ENCODE peak calls at places on chromosomes 6 and 20, in eight cellular contexts. J is upper lobe of left lung, M is stomach, U is esophagus muscularis mucosa, N is H1, R is sigmoid colon, F is K562, T is SK-N-SH. D is an unnamed sample.

GRCh38 chr6:157222201-157222981 is 100.9 kb downstream of the TMEM242 start:
- DNase-seq in U (no peak), J (no peak), M (no peak), T (no peak), R (no peak), F (no peak), N (peak), D (no peak)

GRCh38 chr20:2820084-2820895 is 4.1 kb downstream of the TMEM239 start:
- DNase-seq in F (peak), T (no peak), U (no peak), N (peak), R (no peak), J (no peak), M (no peak), D (no peak)

GRCh38 chr6:14035448-14035847 is 82.1 kb upstream of the CD83 start:
- DNase-seq in J (no peak), M (no peak), U (no peak), R (no peak), N (no peak), F (no peak), T (no peak), D (no peak)

GRCh38 chr6:165453395-165453794 is 144.0 kb upstream of the C6orf118 start:
- DNase-seq in U (no peak), N (no peak), J (peak), M (no peak), R (no peak), F (no peak), T (no peak), D (no peak)

GRCh38 chr6:116439572-116439971 is 21.6 kb upstream of the CALHM6 start:
- DNase-seq in R (no peak), T (no peak), J (no peak), M (no peak), U (no peak), F (no peak), N (no peak), D (no peak)

GRCh38 chr20:61436674-61437279 is 184.7 kb downstream of the CDH4 start:
- DNase-seq in T (no peak), N (peak), U (no peak), F (no peak), M (no peak), J (no peak), R (no peak), D (no peak)

GRCh38 chr6:159572344-159573120 is 120.5 kb downstream of the SOD2 start:
- DNase-seq in N (no peak), R (no peak), T (no peak), F (no peak), U (peak), M (no peak), J (no peak), D (no peak)

GRCh38 chr20:44470327-44470726 is 5.3 kb upstream of the TTPAL start:
- DNase-seq in F (no peak), R (no peak), T (no peak), J (no peak), M (no peak), N (no peak), U (no peak), D (no peak)

GRCh38 chr6:157522472-157522871 is 141.5 kb downstream of the ZDHHC14 start:
- DNase-seq in T (no peak), R (no peak), N (no peak), M (no peak), J (no peak), F (no peak), U (no peak), D (no peak)

GRCh38 chr6:484729-485111 is 93.2 kb downstream of the IRF4 start:
- DNase-seq in U (no peak), M (no peak), J (no peak), F (no peak), T (no peak), R (no peak), N (no peak), D (no peak)

GRCh38 chr6:41568585-41569384 is 22.6 kb downstream of the FOXP4 start:
- DNase-seq in M (peak), J (peak), U (no peak), R (no peak), N (no peak), F (no peak), T (no peak), D (no peak)
- TF ChIP-seq EP300 in M (no peak), J (no peak), U (no peak), R (no peak), N (no peak), F (no peak), T (no peak), D (no peak)

DNA sequence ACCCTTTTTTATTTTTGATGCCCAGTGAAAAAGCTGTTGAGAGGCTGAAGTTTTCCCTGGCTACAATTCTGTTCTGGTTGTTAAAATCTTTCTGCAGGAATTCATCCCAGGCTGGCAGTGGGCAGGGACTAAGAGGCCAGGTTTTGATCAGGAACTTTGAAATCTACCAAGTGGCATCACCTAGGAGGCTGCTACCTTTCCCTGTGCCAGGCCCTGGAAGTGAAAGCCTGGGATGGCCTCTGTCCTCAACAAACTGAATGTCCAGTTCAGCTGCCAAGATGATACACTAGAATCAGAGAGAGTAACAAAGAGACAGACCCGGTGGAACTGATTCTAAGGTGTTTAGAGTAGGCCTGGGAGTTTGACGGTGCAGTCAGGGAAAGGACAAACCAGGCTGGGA is 596 bp downstream of the IYD start:
- DNase-seq in R (no peak), J (no peak), U (peak), M (no peak), N (no peak), F (no peak), T (no peak), D (no peak)
- TF ChIP-seq POLR2AphosphoS5 in R (no peak), J (no peak), U (no peak), M (no peak), N (no peak), F (no peak), T (no peak), D (no peak)

GRCh38 chr6:108653864-108654402 is 93.2 kb downstream of the FOXO3 start:
- DNase-seq in N (no peak), R (peak), T (no peak), M (peak), F (no peak), U (no peak), J (peak), D (no peak)
- TF ChIP-seq EP300 in N (no peak), R (peak), T (no peak), M (peak), F (no peak), U (peak), J (peak), D (peak)

GRCh38 chr6:85405175-85405852 is 44.6 kb upstream of the NT5E start:
- DNase-seq in U (no peak), N (no peak), J (no peak), R (no peak), M (peak), F (no peak), T (no peak), D (peak)

GRCh38 chr6:85402922-85403321 is 47.0 kb upstream of the NT5E start:
- DNase-seq in M (no peak), U (no peak), R (no peak), F (no peak), J (no peak), T (no peak), N (no peak), D (no peak)

GRCh38 chr6:85403331-85404015 is 46.4 kb upstream of the NT5E start:
- DNase-seq in N (no peak), J (no peak), T (no peak), R (no peak), F (no peak), M (no peak), U (no peak), D (no peak)

GRCh38 chr6:85405853-85406198 is 44.1 kb upstream of the NT5E start:
- DNase-seq in J (no peak), U (no peak), T (no peak), M (no peak), R (no peak), F (no peak), N (no peak), D (no peak)

DNA sequence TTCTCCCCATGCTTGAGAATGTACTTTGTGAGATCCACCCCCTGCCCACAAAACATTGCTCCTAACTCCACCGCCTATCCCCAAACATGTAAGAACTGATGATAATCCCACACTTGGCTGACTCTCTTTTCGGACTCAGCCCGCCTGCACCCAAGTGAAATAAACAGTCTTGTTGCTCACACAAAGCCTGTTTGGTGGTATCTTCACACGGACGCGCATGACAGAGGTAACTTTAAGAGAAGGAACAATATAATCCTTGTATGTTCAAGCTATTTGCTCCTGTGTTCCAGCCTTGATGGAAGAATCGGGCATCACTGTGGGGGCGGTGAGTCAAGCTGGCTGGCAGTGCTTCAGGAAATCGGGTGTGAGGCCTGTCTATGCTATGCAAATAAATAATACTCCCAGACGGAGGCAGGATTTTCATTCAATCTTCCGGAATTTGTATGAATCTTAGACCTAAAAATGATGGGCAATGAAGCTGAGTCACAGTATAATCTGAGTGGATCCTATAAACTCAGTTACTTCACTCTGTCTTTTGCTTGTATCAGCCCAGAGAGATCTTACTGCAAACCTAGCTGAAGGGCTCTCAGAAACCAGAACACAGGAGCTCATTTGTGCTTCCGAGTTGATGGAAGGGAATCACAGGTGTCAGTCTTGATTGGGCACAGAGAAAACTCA is 45.2 kb upstream of the NT5E start:
- DNase-seq in M (peak), F (no peak), R (no peak), N (no peak), T (no peak), J (no peak), U (no peak), D (peak)
- TF ChIP-seq POLR2AphosphoS5 in M (no peak), F (no peak), R (no peak), N (no peak), T (peak), J (no peak), U (no peak), D (no peak)

GRCh38 chr6:89412071-89413005 is at the start of gene RRAGD:
- DNase-seq in N (peak), J (peak), R (peak), M (peak), F (peak), T (peak), U (no peak), D (peak)
- TF ChIP-seq EP300 in N (no peak), J (no peak), R (no peak), M (no peak), F (no peak), T (no peak), U (no peak), D (no peak)

GRCh38 chr20:25508083-25508770 is 77.1 kb downstream of the NINL start:
- DNase-seq in U (no peak), M (no peak), J (no peak), R (no peak), T (no peak), N (no peak), F (no peak), D (peak)
- TF ChIP-seq POLR2AphosphoS5 in U (no peak), M (no peak), J (no peak), R (no peak), T (no peak), N (no peak), F (no peak), D (no peak)

GRCh38 chr20:47686545-47686944 is 98.7 kb downstream of the SULF2 start:
- DNase-seq in T (no peak), J (no peak), N (no peak), U (no peak), R (no peak), F (no peak), M (no peak), D (no peak)

GRCh38 chr20:47691632-47692031 is 93.6 kb downstream of the SULF2 start:
- DNase-seq in U (no peak), R (no peak), J (no peak), T (no peak), N (no peak), F (no peak), M (no peak), D (no peak)

GRCh38 chr20:47687095-47687987 is 97.9 kb downstream of the SULF2 start:
- DNase-seq in M (no peak), T (no peak), F (no peak), N (no peak), U (no peak), R (no peak), J (no peak), D (no peak)

GRCh38 chr20:47689726-47690125 is 95.6 kb downstream of the SULF2 start:
- DNase-seq in M (no peak), T (no peak), F (no peak), R (no peak), J (no peak), U (no peak), N (no peak), D (no peak)

DNA sequence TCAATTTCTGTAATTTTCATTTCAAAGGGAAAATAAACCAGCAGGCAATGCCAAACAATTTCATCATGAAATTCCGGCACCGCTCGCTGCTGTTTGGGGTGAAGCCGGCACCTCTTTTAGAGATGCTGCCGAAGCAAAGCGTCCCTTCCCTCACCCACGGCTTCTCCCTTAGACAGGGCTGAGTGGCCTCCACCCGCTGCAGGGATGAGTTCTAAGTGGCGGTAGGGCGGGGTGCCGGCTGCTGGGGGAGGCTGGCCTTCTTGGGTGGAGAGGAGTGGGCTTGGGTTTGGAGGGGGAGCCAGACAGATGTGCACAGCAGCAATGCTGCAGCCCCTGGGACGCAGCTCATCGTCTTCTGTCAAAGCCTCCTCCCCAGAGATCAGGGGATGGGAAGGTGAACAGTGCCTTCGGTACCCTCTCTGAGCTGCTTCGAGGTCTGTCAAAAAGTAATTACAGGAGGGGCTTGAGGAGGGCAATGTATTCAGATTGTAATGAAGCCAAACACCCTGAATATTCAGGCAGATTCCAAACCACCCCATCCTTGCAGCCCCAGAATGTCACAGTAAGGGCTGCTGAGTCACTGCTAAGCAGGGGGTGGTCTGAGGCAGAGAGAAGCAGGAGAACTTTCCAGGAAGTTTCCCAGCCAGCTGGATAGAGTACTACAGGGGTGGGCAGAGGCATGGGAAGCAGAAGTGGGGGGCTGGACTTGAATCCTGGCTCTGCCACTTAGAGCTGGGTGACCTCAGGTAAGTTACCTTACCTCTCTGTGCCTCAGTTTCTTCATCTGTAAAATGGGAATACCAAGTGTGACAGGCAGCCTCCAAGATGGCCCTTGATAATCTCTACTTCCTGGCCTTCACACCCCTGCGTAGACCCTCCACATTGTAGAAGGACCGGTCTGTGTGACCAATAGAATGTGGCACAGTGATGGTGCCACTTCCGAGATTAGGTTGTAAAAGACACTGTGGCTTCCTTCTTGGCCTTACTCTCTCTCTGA is 96.6 kb downstream of the SULF2 start:
- DNase-seq in J (no peak), T (no peak), M (no peak), R (no peak), U (no peak), F (no peak), N (no peak), D (no peak)
- TF ChIP-seq EP300 in J (no peak), T (no peak), M (no peak), R (no peak), U (no peak), F (no peak), N (no peak), D (no peak)

DNA sequence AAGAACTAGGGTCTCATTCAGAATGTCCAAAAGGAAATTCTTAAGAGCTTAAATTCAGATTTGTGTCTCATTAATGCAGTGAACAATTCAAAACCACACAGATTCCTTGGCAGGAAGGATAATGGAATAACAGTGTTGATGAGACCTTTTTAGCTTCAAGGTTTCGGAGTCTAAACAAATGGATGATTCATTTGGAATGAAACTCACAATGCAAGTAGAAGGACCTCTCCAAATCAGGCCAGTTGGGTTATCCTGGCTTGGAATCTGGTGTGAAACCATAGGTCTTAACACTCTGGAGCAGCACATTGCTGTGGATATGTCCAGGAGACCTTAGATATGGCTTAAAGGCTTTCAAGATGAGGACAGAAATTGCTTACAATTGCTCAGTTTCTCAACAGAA is 44.9 kb downstream of the KCTD20 start:
- DNase-seq in F (no peak), N (no peak), M (no peak), R (no peak), T (no peak), J (no peak), U (no peak), D (no peak)
- TF ChIP-seq POLR2AphosphoS5 in F (no peak), N (no peak), M (no peak), R (no peak), T (no peak), J (no peak), U (no peak), D (no peak)

DNA sequence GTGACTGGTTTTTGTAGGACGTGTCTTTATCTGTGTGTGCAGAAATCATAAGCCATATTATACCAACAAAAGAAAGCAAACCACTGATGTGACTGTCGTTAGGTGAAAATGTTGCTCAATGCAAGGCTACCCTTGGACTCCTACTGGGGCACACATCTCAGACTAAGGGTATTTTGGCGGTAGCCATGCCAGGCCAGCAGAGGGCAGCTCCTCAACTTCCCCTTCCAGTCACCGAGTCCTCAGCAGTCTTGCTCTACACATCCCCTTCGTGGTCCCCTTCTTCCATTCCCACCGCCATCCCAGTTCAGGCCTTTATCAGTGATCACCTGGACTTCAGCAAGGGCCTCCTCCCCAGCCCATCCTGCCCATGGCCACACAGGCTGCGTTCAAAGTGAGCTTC is 113.7 kb upstream of the GGTLC1 start:
- DNase-seq in N (peak), U (no peak), T (no peak), R (no peak), M (no peak), F (no peak), J (no peak), D (no peak)
- TF ChIP-seq EP300 in N (no peak), U (no peak), T (no peak), R (no peak), M (no peak), F (no peak), J (no peak), D (no peak)

DNA sequence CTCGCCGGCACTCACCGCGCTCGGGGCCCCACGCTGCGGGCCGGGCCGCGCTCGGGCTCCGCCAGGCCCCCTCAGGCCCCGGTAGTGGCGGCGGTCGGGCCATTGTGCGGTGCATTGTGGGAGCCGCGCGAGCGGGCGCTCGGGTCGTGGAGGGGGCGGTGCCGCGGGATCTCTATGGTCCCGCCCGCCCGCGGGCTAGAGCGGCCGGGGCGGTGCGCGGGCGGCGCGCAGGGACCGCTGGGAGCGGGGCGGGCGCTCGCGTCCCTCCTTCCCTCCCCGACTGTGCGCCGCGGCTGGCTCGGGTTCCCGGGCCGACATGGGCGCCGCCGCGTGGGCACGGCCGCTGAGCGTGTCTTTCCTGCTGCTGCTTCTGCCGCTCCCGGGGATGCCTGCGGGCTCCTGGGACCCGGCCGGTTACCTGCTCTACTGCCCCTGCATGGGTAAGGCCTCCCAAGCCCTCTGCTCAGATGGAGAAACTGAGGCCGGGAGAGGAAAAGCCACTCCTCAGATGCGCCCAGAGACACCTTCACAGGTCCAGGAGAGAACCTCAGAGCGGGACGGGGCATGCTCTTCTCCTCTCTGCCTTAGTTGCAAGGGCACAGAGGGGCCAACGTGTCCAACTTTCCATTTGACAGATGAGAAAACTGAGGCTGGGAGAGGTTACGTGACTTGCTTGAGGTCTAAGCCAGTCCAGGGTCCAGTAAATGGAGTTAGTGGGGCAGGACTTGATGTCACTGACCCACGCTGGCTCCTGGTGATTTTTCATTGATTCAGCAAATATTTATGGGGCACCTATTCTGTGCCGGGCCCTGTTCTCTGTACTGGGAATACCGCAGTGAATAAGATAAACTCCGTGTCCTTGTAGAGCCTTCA is at the start of the genes PLAGL2 and POFUT1:
- DNase-seq in J (peak), R (peak), T (peak), M (peak), U (peak), N (peak), F (peak), D (peak)
- TF ChIP-seq POLR2AphosphoS5 in J (peak), R (no peak), T (peak), M (peak), U (peak), N (peak), F (peak), D (peak)

D was measured in transverse colon.